ENCODE peak calls at places on chromosome 7, in nine cellular contexts. R is posterior cingulate gyrus, B is IMR-90, H is non-pigmented ciliary epithelial cell, V is epithelial cell of prostate, I is T-helper 1 cell, A is Peyer's patch, Z is NCI-H345, O is fibroblast of the aortic adventitia. N is an unnamed sample.

GRCh38 chr7:100013328-100013676 is 2.1 kb upstream of the ZKSCAN1 start:
- DNase-seq in R (no peak), B (no peak), H (no peak), V (peak), I (no peak), A (no peak), Z (no peak), O (no peak), N (no peak)

GRCh38 chr7:43954524-43955228 is 28.4 kb downstream of the UBE2D4 start:
- DNase-seq in R (peak), B (peak), H (peak), V (peak), I (no peak), A (no peak), Z (peak), O (peak), N (peak)

GRCh38 chr7:28980504-28981281 is 22.6 kb upstream of the TRIL start:
- DNase-seq in R (peak), B (peak), H (no peak), V (no peak), I (no peak), A (no peak), Z (no peak), O (peak), N (no peak)

GRCh38 chr7:98251251-98251843 is 685 bp downstream of the TECPR1 start:
- DNase-seq in R (no peak), B (no peak), H (no peak), V (no peak), I (no peak), A (peak), Z (no peak), O (no peak), N (no peak)

GRCh38 chr7:80183900-80184685 is 49.5 kb downstream of the GNAI1 start:
- DNase-seq in R (no peak), B (no peak), H (no peak), V (no peak), I (no peak), A (no peak), Z (no peak), O (no peak), N (no peak)

GRCh38 chr7:135664046-135664589 is 1.8 kb downstream of the STMP1 start:
- DNase-seq in R (no peak), B (peak), H (no peak), V (no peak), I (no peak), A (no peak), Z (no peak), O (peak), N (peak)

GRCh38 chr7:140062118-140062527 is 628 bp downstream of the PARP12 start:
- DNase-seq in R (no peak), B (no peak), H (no peak), V (no peak), I (peak), A (peak), Z (peak), O (no peak), N (peak)

GRCh38 chr7:96312502-96312901 is 9.4 kb downstream of the SLC25A13 start:
- DNase-seq in R (no peak), B (no peak), H (no peak), V (no peak), I (no peak), A (no peak), Z (no peak), O (no peak), N (no peak)

GRCh38 chr7:132450188-132450587 is 126.1 kb downstream of the PLXNA4 start:
- DNase-seq in R (no peak), B (no peak), H (no peak), V (no peak), I (no peak), A (no peak), Z (no peak), O (no peak), N (no peak)

GRCh38 chr7:127766831-127767489 is 115.0 kb downstream of the SND1 start:
- DNase-seq in R (no peak), B (no peak), H (no peak), V (no peak), I (no peak), A (no peak), Z (no peak), O (no peak), N (no peak)

GRCh38 chr7:1975581-1975980 is 257.2 kb downstream of the MAD1L1 start:
- DNase-seq in R (no peak), B (no peak), H (no peak), V (no peak), I (no peak), A (no peak), Z (no peak), O (no peak), N (no peak)

GRCh38 chr7:32039000-32039756 is 31.0 kb downstream of the PDE1C start:
- DNase-seq in R (peak), B (no peak), H (no peak), V (no peak), I (no peak), A (no peak), Z (no peak), O (no peak), N (no peak)

GRCh38 chr7:114819629-114820362 is 102.1 kb upstream of the MDFIC start:
- DNase-seq in R (no peak), B (peak), H (peak), V (peak), I (no peak), A (no peak), Z (no peak), O (peak), N (peak)

GRCh38 chr7:47327306-47327697 is 254.6 kb downstream of the TNS3 start:
- DNase-seq in R (no peak), B (peak), H (no peak), V (no peak), I (no peak), A (no peak), Z (no peak), O (peak), N (peak)

GRCh38 chr7:116630357-116630756 is 41.6 kb upstream of the MET start:
- DNase-seq in R (no peak), B (no peak), H (no peak), V (no peak), I (no peak), A (no peak), Z (no peak), O (no peak), N (no peak)

GRCh38 chr7:32785365-32785764 is 106.2 kb downstream of the KBTBD2 start:
- DNase-seq in R (peak), B (no peak), H (no peak), V (no peak), I (no peak), A (no peak), Z (peak), O (no peak), N (no peak)

GRCh38 chr7:157669768-157670345 is 333.1 kb downstream of the DNAJB6 start:
- DNase-seq in R (no peak), B (no peak), H (no peak), V (no peak), I (no peak), A (no peak), Z (no peak), O (no peak), N (no peak)

GRCh38 chr7:93150200-93150835 is 2.1 kb upstream of the SAMD9L start:
- DNase-seq in R (no peak), B (peak), H (peak), V (no peak), I (no peak), A (no peak), Z (no peak), O (peak), N (peak)

GRCh38 chr7:21413502-21413901 is 14.4 kb upstream of the SP4 start:
- DNase-seq in R (no peak), B (no peak), H (no peak), V (no peak), I (no peak), A (no peak), Z (no peak), O (no peak), N (no peak)

GRCh38 chr7:139159900-139160675 is 50.6 kb upstream of the ZC3HAV1 start:
- DNase-seq in R (no peak), B (peak), H (no peak), V (no peak), I (no peak), A (no peak), Z (no peak), O (no peak), N (no peak)

GRCh38 chr7:121192834-121193233 is 136.0 kb upstream of the WNT16 start:
- DNase-seq in R (no peak), B (peak), H (no peak), V (no peak), I (no peak), A (no peak), Z (no peak), O (peak), N (peak)

GRCh38 chr7:51034531-51035264 is 252.0 kb upstream of the GRB10 start:
- DNase-seq in R (no peak), B (peak), H (peak), V (no peak), I (no peak), A (no peak), Z (no peak), O (peak), N (peak)

GRCh38 chr7:54904130-54904529 is 114.7 kb upstream of the EGFR start:
- DNase-seq in R (no peak), B (peak), H (peak), V (no peak), I (no peak), A (no peak), Z (no peak), O (peak), N (peak)

GRCh38 chr7:143885951-143886350 is 16.0 kb downstream of the TCAF1 start:
- DNase-seq in R (no peak), B (no peak), H (no peak), V (no peak), I (no peak), A (no peak), Z (no peak), O (no peak), N (no peak)

GRCh38 chr7:107630342-107630741 is 30.3 kb upstream of the SLC26A4 start:
- DNase-seq in R (no peak), B (no peak), H (no peak), V (no peak), I (no peak), A (no peak), Z (no peak), O (no peak), N (no peak)

GRCh38 chr7:155119801-155120382 is 49.8 kb downstream of the HTR5A start:
- DNase-seq in R (no peak), B (peak), H (no peak), V (no peak), I (no peak), A (no peak), Z (no peak), O (no peak), N (no peak)

GRCh38 chr7:88109612-88110011 is 110.2 kb downstream of the SRI start:
- DNase-seq in R (no peak), B (no peak), H (no peak), V (no peak), I (no peak), A (no peak), Z (no peak), O (no peak), N (no peak)

GRCh38 chr7:46619723-46620310 is 698.7 kb upstream of the IGFBP3 start:
- DNase-seq in R (no peak), B (no peak), H (no peak), V (no peak), I (no peak), A (no peak), Z (no peak), O (no peak), N (no peak)

GRCh38 chr7:104196161-104196560 is 11.7 kb downstream of the ORC5 start:
- DNase-seq in R (no peak), B (peak), H (no peak), V (no peak), I (no peak), A (no peak), Z (no peak), O (no peak), N (no peak)

GRCh38 chr7:105776068-105776790 is 100.2 kb downstream of the ATXN7L1 start:
- DNase-seq in R (no peak), B (peak), H (peak), V (no peak), I (no peak), A (no peak), Z (no peak), O (peak), N (peak)

GRCh38 chr7:100584677-100585510 is 1.0 kb downstream of the LRCH4 start:
- DNase-seq in R (no peak), B (peak), H (no peak), V (peak), I (no peak), A (peak), Z (peak), O (peak), N (peak)

GRCh38 chr7:152621426-152621825 is 54.5 kb downstream of the XRCC2 start:
- DNase-seq in R (no peak), B (no peak), H (no peak), V (no peak), I (no peak), A (no peak), Z (no peak), O (no peak), N (no peak)

GRCh38 chr7:123538189-123538714 is 3.9 kb upstream of the IQUB start:
- DNase-seq in R (no peak), B (peak), H (no peak), V (peak), I (no peak), A (no peak), Z (no peak), O (peak), N (peak)

N was measured in astrocyte of the spinal cord.